ENCODE peak calls at places on chromosomes 1 and 21, in ten cellular contexts. B, E, I, P, V, A, D, T, H and C are unnamed samples.

GRCh38 chr1:77948841-77949424 is 29.9 kb downstream of the FUBP1 start:
- DNase-seq in B (peak; percentile 24), E (peak; percentile 42), I (no peak), P (no peak), V (peak; percentile 7), A (no peak), D (no peak), T (no peak), H (peak; percentile 42), C (peak; percentile 68)

GRCh38 chr1:167599839-167600581 is 30.0 kb upstream of the RCSD1 start:
- DNase-seq in B (peak; percentile 79), E (peak; percentile 18), I (no peak), P (no peak), V (peak; percentile 34), A (peak; percentile 28), D (peak; percentile 64), T (peak; percentile 31), H (peak; percentile 22), C (no peak)

GRCh38 chr1:32063261-32063681 is 9.5 kb upstream of the TMEM39B start:
- DNase-seq in B (no peak), E (peak; percentile 37), I (no peak), P (no peak), V (peak; percentile 60), A (no peak), D (no peak), T (no peak), H (peak; percentile 76), C (peak; percentile 28)

GRCh38 chr1:207789386-207789785 is 37.5 kb downstream of the CD46 start:
- DNase-seq in B (no peak), E (no peak), I (no peak), P (no peak), V (no peak), A (no peak), D (no peak), T (no peak), H (no peak), C (no peak)

GRCh38 chr1:221217029-221217428 is 337.8 kb downstream of the HLX start:
- DNase-seq in B (no peak), E (no peak), I (no peak), P (no peak), V (no peak), A (no peak), D (peak; percentile 59), T (no peak), H (peak; percentile 8), C (no peak)

GRCh38 chr1:27934818-27935549 is at the start of gene SMPDL3B:
- DNase-seq in B (no peak), E (no peak), I (no peak), P (peak; percentile 88), V (peak; percentile 70), A (no peak), D (peak; percentile 73), T (no peak), H (no peak), C (peak; percentile 79)

GRCh38 chr1:47235280-47235679 is 3.3 kb upstream of the TAL1 start:
- DNase-seq in B (no peak), E (no peak), I (no peak), P (no peak), V (no peak), A (no peak), D (no peak), T (no peak), H (no peak), C (no peak)

GRCh38 chr1:230643887-230644286 is 1.6 kb downstream of the COG2 start:
- DNase-seq in B (no peak), E (no peak), I (no peak), P (no peak), V (peak; percentile 24), A (no peak), D (peak; percentile 44), T (no peak), H (peak; percentile 51), C (no peak)

GRCh38 chr1:6554907-6555778 is at the start of gene TAS1R1:
- DNase-seq in B (peak; percentile 63), E (no peak), I (no peak), P (peak; percentile 73), V (no peak), A (no peak), D (no peak), T (peak; percentile 39), H (no peak), C (no peak)

GRCh38 chr1:151867785-151868403 is 14.4 kb upstream of the THEM5 start:
- DNase-seq in B (no peak), E (no peak), I (no peak), P (no peak), V (no peak), A (no peak), D (peak; percentile 55), T (no peak), H (peak; percentile 74), C (no peak)

GRCh38 chr1:156115514-156116374 is 1.2 kb downstream of the LMNA start:
- DNase-seq in B (peak; percentile 82), E (peak; percentile 41), I (no peak), P (peak; percentile 83), V (peak; percentile 68), A (peak; percentile 68), D (peak; percentile 56), T (peak; percentile 75), H (peak; percentile 65), C (peak; percentile 36)

GRCh38 chr1:47881505-47882442 is 115.4 kb downstream of the TRABD2B start:
- DNase-seq in B (no peak), E (no peak), I (no peak), P (no peak), V (peak; percentile 61), A (no peak), D (no peak), T (no peak), H (peak; percentile 33), C (peak; percentile 40)

GRCh38 chr1:200279810-200280411 is 129.9 kb downstream of the ZNF281 start:
- DNase-seq in B (peak; percentile 25), E (peak; percentile 64), I (no peak), P (no peak), V (peak; percentile 67), A (peak; percentile 37), D (no peak), T (no peak), H (peak; percentile 60), C (peak; percentile 89)

GRCh38 chr21:45084881-45085536 is 10.6 kb downstream of the ADARB1 start:
- DNase-seq in B (no peak), E (no peak), I (no peak), P (no peak), V (no peak), A (no peak), D (no peak), T (no peak), H (no peak), C (no peak)

GRCh38 chr1:87171199-87171598 is 157.5 kb upstream of the LMO4 start:
- DNase-seq in B (no peak), E (no peak), I (no peak), P (no peak), V (no peak), A (no peak), D (no peak), T (no peak), H (no peak), C (no peak)

GRCh38 chr1:99820546-99820945 is 29.6 kb upstream of the AGL start:
- DNase-seq in B (no peak), E (no peak), I (no peak), P (no peak), V (no peak), A (no peak), D (no peak), T (no peak), H (no peak), C (no peak)

GRCh38 chr1:220874201-220874655 is 5.0 kb upstream of the HLX start:
- DNase-seq in B (peak; percentile 31), E (peak; percentile 32), I (no peak), P (no peak), V (peak; percentile 69), A (peak; percentile 67), D (no peak), T (peak; percentile 42), H (peak; percentile 66), C (peak; percentile 69)

GRCh38 chr1:2554621-2555387 is 1.4 kb upstream of the TNFRSF14 start:
- DNase-seq in B (no peak), E (no peak), I (peak; percentile 48), P (no peak), V (peak; percentile 44), A (peak; percentile 32), D (no peak), T (no peak), H (no peak), C (peak; percentile 55)
- TF ChIP-seq CTCF in B (peak; percentile 17), E (peak; percentile 91), I (peak; percentile 71), P (peak; percentile 44), V (peak; percentile 53), A (peak; percentile 29), D (peak; percentile 33), T (no peak), H (peak; percentile 34), C (peak; percentile 84)

GRCh38 chr1:153968400-153968799 is 698 bp downstream of the CREB3L4 start:
- DNase-seq in B (no peak), E (no peak), I (no peak), P (no peak), V (no peak), A (no peak), D (no peak), T (no peak), H (no peak), C (peak; percentile 71)
- H3K27ac ChIP-seq in B (no peak overlapping the region), E (peak overlapping the region; percentile 83), I (no peak overlapping the region), P (peak overlapping the region; percentile 24), V (peak overlapping the region; percentile 77), A (no peak overlapping the region), D (no peak overlapping the region), T (peak overlapping the region; percentile 92), H (peak overlapping the region; percentile 4), C (peak overlapping the region; percentile 98)

DNA sequence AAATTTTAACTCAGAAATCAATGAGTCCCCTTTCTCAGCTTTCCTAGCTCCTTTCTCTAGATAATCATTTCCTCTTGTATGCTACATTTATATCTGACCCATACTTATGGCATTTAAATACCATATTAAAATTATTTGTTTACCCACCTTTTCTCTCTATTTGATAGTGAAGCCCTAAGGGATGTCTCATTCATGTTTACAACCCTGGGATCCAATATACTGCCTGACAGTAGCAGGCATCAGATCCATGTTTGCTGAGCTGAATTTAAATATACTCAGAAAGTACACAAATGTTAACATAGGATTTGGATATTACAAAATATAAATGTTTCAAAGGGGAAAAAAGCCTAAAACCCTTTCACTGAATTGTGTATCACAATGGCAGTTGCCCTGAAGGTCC is 26.5 kb downstream of the SCMH1 start:
- DNase-seq in B (no peak), E (no peak), I (no peak), P (no peak), V (no peak), A (no peak), D (no peak), T (no peak), H (no peak), C (no peak)
- H3K9me3 ChIP-seq in B (no peaks in the 10 kb centered on the region), E (peaks cover 3% of the 10 kb centered on the region), I (no peaks in the 10 kb centered on the region), P (no peaks in the 10 kb centered on the region), V (no peaks in the 10 kb centered on the region), A (peaks cover 4% of the 10 kb centered on the region), D (peaks cover 15% of the 10 kb centered on the region), T (no peaks in the 10 kb centered on the region), H (peaks cover 2% of the 10 kb centered on the region), C (peaks cover 3% of the 10 kb centered on the region)

DNA sequence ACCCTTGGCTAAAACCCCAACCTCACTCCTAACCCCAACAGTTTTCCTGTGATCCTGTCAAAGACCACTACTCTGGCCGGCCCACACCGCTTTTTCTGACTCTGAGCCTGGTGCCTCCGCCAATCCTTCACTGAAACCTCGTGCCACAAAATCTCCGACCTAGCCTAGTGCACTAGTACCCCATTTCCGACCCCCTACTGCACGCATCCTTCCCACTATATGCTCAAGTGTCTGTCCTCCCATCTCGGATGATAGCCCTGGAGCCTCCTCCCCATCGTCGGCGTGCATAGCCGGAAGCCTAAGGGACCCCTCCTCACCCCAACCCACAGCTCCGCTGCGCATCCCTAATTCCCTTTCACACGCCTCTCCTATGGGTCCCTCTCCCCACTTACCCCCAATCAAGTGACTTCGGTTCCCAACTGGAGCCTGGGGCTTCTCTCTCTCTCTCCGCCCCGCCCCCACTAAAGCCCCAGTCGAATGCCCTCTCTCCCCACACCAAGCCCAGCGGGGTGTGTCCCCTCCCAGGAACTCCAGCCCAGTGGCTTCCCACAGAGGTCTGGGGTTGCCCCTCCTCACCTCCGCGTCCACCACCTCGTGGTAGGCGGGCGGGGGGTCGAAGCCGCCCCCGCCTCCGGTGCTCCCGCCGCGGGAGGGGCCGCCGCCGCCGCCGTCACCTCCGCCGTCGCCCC is 806 bp downstream of the USP24 start:
- DNase-seq in B (peak; percentile 36), E (peak; percentile 31), I (peak; percentile 14), P (peak; percentile 79), V (peak; percentile 62), A (peak; percentile 23), D (peak; percentile 39), T (peak; percentile 58), H (no peak), C (peak; percentile 83)
- TF ChIP-seq CTCF in B (no peak), E (no peak), I (no peak), P (no peak), V (no peak), A (no peak), D (no peak), T (no peak), H (no peak), C (no peak)